ENCODE peak calls at places on chromosomes 5 and 9, in nine cellular contexts. I, M, Q, V, R, W, G, F and U are unnamed samples.

GRCh38 chr5:103036601-103037000 is 83.3 kb downstream of the GIN1 start:
- DNase-seq in R (no peak), V (no peak), Q (no peak), F (no peak), W (no peak), M (no peak), I (no peak), G (no peak), U (no peak)

GRCh38 chr5:151319334-151319733 is 15.8 kb upstream of the SLC36A3 start:
- DNase-seq in V (no peak), Q (no peak), M (no peak), R (no peak), G (peak), F (peak), W (no peak), I (no peak), U (no peak)

GRCh38 chr9:136110082-136111061 is 8.3 kb downstream of the TMEM250 start:
- DNase-seq in I (no peak), V (no peak), R (no peak), F (no peak), W (no peak), M (no peak), G (no peak), Q (no peak), U (no peak)

GRCh38 chr5:160039810-160040470 is 31.0 kb downstream of the TTC1 start:
- DNase-seq in W (no peak), I (no peak), V (no peak), R (no peak), F (no peak), M (no peak), Q (no peak), G (no peak), U (no peak)

GRCh38 chr9:9177081-9177480 is 1377.5 kb upstream of the DMAC1 start:
- DNase-seq in M (no peak), F (no peak), W (no peak), I (no peak), Q (no peak), R (no peak), V (no peak), G (no peak), U (no peak)

GRCh38 chr9:13181652-13182051 is 97.8 kb downstream of the MPDZ start:
- DNase-seq in Q (no peak), V (no peak), R (no peak), M (no peak), I (no peak), G (no peak), W (no peak), F (no peak), U (no peak)

GRCh38 chr5:111472579-111472978 is 39.8 kb downstream of the STARD4 start:
- DNase-seq in I (no peak), F (peak), M (no peak), R (peak), G (no peak), V (no peak), W (no peak), Q (no peak), U (no peak)

GRCh38 chr5:68011801-68012200 is 203.8 kb upstream of the PIK3R1 start:
- DNase-seq in W (no peak), M (no peak), R (no peak), I (no peak), V (no peak), F (no peak), G (no peak), Q (no peak), U (no peak)

GRCh38 chr5:171337207-171337562 is 28.1 kb downstream of the TLX3 start:
- DNase-seq in M (no peak), W (no peak), Q (no peak), G (no peak), I (no peak), V (no peak), R (no peak), F (no peak), U (no peak)

GRCh38 chr5:66789434-66789833 is 193.2 kb downstream of the MAST4 start:
- DNase-seq in M (no peak), V (no peak), F (no peak), W (no peak), I (no peak), Q (no peak), R (no peak), G (no peak), U (no peak)

GRCh38 chr9:35996358-35996970 is 38.5 kb upstream of the OR2S2 start:
- DNase-seq in I (no peak), G (no peak), Q (peak), V (no peak), W (no peak), M (no peak), R (no peak), F (no peak), U (no peak)

GRCh38 chr9:114250235-114250568 is 72.7 kb upstream of the ORM1 start:
- DNase-seq in M (peak), W (peak), R (peak), V (peak), G (no peak), I (no peak), F (no peak), Q (peak), U (no peak)

GRCh38 chr5:148938535-148938907 is 112.1 kb downstream of the ADRB2 start:
- DNase-seq in W (no peak), M (no peak), G (no peak), V (no peak), F (no peak), I (no peak), Q (no peak), R (no peak), U (no peak)

GRCh38 chr5:173884402-173885053 is 3.6 kb upstream of the CPEB4 start:
- DNase-seq in Q (no peak), F (peak), G (no peak), I (no peak), W (no peak), R (no peak), V (no peak), M (no peak), U (peak)

GRCh38 chr5:123094919-123095693 is 6.1 kb downstream of the PRDM6 start:
- DNase-seq in W (no peak), I (peak), F (no peak), R (peak), V (no peak), M (no peak), G (peak), Q (no peak), U (peak)
- TF ChIP-seq CTCF in W (no peak), I (peak), F (no peak), R (no peak), V (no peak), M (no peak), G (no peak), Q (no peak), U (no peak)

DNA sequence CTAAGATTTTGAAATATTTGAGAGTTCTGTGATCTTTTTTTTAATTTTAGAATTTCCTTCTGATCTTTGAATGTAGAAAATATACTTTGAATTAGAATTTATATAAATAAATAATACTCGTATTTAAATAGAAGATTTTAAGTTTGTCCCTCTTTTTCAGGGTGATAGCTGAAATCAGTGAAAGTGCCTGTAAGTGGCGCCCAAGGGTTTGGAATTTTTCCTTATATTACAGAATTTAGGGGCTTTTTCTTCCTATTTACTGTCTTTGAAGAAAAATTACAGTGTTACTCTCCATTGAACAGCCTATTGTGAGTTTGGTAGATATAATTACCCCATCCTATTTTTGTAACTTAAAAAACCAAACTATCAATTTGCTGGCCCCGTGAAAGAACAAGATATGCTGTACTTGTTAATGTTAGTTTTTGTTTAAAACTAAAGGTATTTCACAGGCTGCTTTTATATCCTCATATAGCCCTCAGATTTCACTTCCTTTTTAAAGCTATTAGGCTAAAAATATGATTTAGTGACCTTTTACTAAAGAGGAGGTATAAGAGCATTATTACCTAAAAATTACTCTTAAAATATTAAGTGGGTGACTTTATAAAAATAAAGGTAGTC is 3.2 kb downstream of the MAP3K1 start:
- DNase-seq in F (no peak), V (no peak), W (no peak), M (no peak), Q (no peak), R (no peak), I (no peak), G (no peak), U (no peak)
- TF ChIP-seq CTCF in F (no peak), V (peak), W (no peak), M (no peak), Q (no peak), R (peak), I (peak), G (peak), U (peak)

GRCh38 chr9:119349548-119349947 is 19.7 kb downstream of the BRINP1 start:
- DNase-seq in I (peak), V (no peak), G (no peak), M (no peak), F (no peak), W (no peak), R (no peak), Q (no peak), U (no peak)
- TF ChIP-seq CTCF in I (peak), V (no peak), G (no peak), M (no peak), F (no peak), W (no peak), R (no peak), Q (no peak), U (no peak)

DNA sequence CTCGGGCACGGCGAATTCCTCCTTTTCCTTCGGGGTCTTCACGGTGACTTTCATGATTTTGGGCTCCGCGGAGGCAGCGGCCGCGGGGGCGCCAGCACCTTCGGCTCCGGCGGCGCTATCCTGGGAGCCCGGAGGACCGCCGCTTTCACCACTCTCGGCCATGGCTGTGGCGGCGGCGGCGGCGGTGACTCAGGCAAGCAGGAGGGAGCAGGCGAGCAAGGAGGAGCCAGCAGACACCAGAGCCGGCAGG is 315 bp downstream of the UBQLN1 start:
- DNase-seq in F (no peak), W (no peak), R (no peak), V (no peak), I (no peak), M (no peak), Q (no peak), G (no peak), U (no peak)
- TF ChIP-seq CTCF in F (no peak), W (no peak), R (no peak), V (no peak), I (no peak), M (no peak), Q (no peak), G (no peak), U (no peak)

GRCh38 chr5:5883116-5883515 is 460.6 kb downstream of the ICE1 start:
- DNase-seq in F (no peak), Q (no peak), G (no peak), V (no peak), R (no peak), M (no peak), I (no peak), W (no peak), U (no peak)

GRCh38 chr5:5882706-5883105 is 460.2 kb downstream of the ICE1 start:
- DNase-seq in I (no peak), R (no peak), G (no peak), F (no peak), M (no peak), W (no peak), Q (no peak), V (no peak), U (no peak)

GRCh38 chr5:5883562-5883961 is 461.1 kb downstream of the ICE1 start:
- DNase-seq in Q (no peak), W (no peak), V (no peak), M (no peak), R (no peak), F (no peak), I (no peak), G (no peak), U (no peak)

GRCh38 chr5:5880364-5880763 is 457.9 kb downstream of the ICE1 start:
- DNase-seq in G (no peak), V (no peak), W (no peak), R (no peak), I (no peak), M (no peak), Q (no peak), F (no peak), U (no peak)

DNA sequence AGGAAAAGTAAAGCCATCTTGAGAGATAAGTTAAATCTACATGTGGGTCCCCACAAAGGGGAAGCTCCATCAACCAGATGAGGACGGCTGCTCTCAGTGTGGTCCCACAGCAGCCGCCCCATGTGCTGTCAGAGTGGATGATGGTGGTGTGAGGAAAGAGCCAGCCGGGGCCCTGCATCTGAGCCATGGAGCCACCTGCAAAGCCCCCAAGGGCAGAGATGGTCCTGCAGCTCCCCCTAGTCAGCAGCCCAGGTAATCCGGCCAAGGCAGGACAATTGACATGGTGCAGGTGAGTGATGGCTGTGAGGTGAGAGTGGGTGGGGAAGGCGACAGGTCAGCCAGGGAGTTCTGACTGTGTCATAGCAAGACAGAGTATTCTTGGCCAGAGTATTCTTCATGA is 458.8 kb downstream of the ICE1 start:
- DNase-seq in F (peak), G (peak), W (no peak), V (no peak), Q (no peak), R (no peak), M (no peak), I (no peak), U (peak)
- TF ChIP-seq CTCF in F (peak), G (peak), W (no peak), V (no peak), Q (no peak), R (no peak), M (no peak), I (no peak), U (peak)

DNA sequence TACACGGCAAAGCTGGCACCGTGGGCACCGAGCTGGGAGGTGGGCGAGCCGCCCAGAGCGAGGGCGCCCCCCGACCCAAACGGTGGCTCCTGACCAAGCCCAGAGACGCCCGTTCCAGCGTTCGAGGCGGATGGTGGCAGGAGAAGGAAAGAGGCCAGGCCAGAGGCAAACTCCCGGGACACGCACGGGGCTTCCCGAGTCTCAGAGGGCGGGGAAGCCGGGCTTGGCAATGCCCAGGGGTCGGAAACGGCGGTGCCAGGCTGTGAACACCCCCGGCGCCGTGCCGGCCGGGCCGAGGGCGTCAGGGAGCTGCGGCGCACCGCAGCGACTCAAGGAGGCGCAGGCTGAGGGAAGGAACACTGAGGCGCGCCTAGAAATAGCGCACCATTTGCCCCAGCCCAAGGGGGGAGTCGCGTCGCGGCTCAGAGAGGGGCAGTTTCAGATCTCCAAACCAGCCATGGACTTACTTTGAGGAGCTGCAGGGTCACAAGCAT is 397 bp downstream of the SPRY4 start:
- DNase-seq in W (no peak), Q (no peak), V (no peak), G (no peak), F (peak), M (no peak), R (peak), I (no peak), U (no peak)
- TF ChIP-seq CTCF in W (peak), Q (no peak), V (peak), G (peak), F (no peak), M (no peak), R (peak), I (peak), U (no peak)

GRCh38 chr5:34957299-34957698 is 27.9 kb downstream of the DNAJC21 start:
- DNase-seq in G (no peak), M (no peak), Q (no peak), W (peak), R (no peak), I (no peak), V (no peak), F (no peak), U (no peak)

GRCh38 chr5:34959323-34959722 is 30.0 kb downstream of the DNAJC21 start:
- DNase-seq in I (no peak), Q (no peak), F (peak), W (peak), M (no peak), R (no peak), V (no peak), G (peak), U (peak)

GRCh38 chr5:34957857-34958690 is 28.7 kb downstream of the DNAJC21 start:
- DNase-seq in I (peak), R (peak), Q (no peak), F (peak), W (no peak), M (no peak), V (no peak), G (peak), U (peak)
- TF ChIP-seq CTCF in I (peak), R (peak), Q (no peak), F (peak), W (peak), M (peak), V (peak), G (peak), U (peak)

GRCh38 chr9:69307446-69308216 is 17.4 kb upstream of the ENTREP1 start:
- DNase-seq in M (no peak), Q (peak), I (no peak), W (peak), F (no peak), R (no peak), V (no peak), G (no peak), U (no peak)
- TF ChIP-seq CTCF in M (no peak), Q (no peak), I (no peak), W (no peak), F (no peak), R (peak), V (no peak), G (no peak), U (no peak)

GRCh38 chr5:179967489-179967888 is 59.8 kb upstream of the TBC1D9B start:
- DNase-seq in R (no peak), W (no peak), G (no peak), V (no peak), M (no peak), F (no peak), Q (no peak), I (no peak), U (no peak)
- TF ChIP-seq CTCF in R (no peak), W (no peak), G (no peak), V (no peak), M (no peak), F (no peak), Q (no peak), I (no peak), U (no peak)